ENCODE peak calls at places on chromosomes 12 and 14, in ten cellular contexts. E is kidney epithelial cell, A is HL-60, W is epithelial cell of esophagus, T is AG10803, F is IMR-90, M is GM06990, U is fibroblast of lung, C is heart right ventricle, Q is esophagus squamous epithelium. P is an unnamed sample.

GRCh38 chr12:76859621-76860020 is 19.2 kb downstream of the CSRP2 start:
- DNase-seq in C (no peak), F (no peak), E (no peak), W (no peak), T (no peak), Q (no peak), A (no peak), M (no peak), U (peak; percentile 48), P (no peak)

GRCh38 chr14:55707365-55707804 is 127.4 kb downstream of the KTN1 start:
- DNase-seq in A (peak; percentile 2), F (peak; percentile 76), W (peak; percentile 66), Q (no peak), U (peak; percentile 60), T (peak; percentile 72), E (no peak), C (no peak), M (no peak), P (no peak)

GRCh38 chr14:89674906-89675305 is 257.9 kb upstream of the FOXN3 start:
- DNase-seq in Q (no peak), W (no peak), C (no peak), E (no peak), M (no peak), F (no peak), A (no peak), T (peak; percentile 36), U (no peak), P (no peak)

GRCh38 chr12:88391556-88391955 is 188.7 kb downstream of the KITLG start:
- DNase-seq in E (peak; percentile 61), C (no peak), F (peak; percentile 88), T (peak; percentile 91), M (peak; percentile 8), W (peak; percentile 82), Q (no peak), U (peak; percentile 89), A (no peak), P (peak; percentile 30)

GRCh38 chr14:99155173-99155777 is 116.7 kb downstream of the BCL11B start:
- DNase-seq in U (peak; percentile 6), T (peak; percentile 48), W (peak; percentile 13), C (no peak), Q (no peak), A (no peak), F (no peak), E (no peak), M (no peak), P (no peak)

GRCh38 chr12:19873146-19873545 is 433.9 kb downstream of the AEBP2 start:
- DNase-seq in C (no peak), U (no peak), Q (no peak), T (peak; percentile 51), E (no peak), A (no peak), W (no peak), M (no peak), F (peak; percentile 25), P (no peak)

GRCh38 chr14:96139879-96140278 is 64.8 kb upstream of the BDKRB2 start:
- DNase-seq in W (no peak), F (peak; percentile 84), T (peak; percentile 41), U (peak; percentile 52), A (no peak), C (no peak), Q (no peak), M (no peak), E (no peak), P (no peak)

GRCh38 chr12:27220057-27220987 is 23.8 kb upstream of the STK38L start:
- DNase-seq in A (no peak), T (peak; percentile 26), Q (no peak), F (peak; percentile 28), U (peak; percentile 16), W (peak; percentile 60), E (no peak), C (no peak), M (peak; percentile 67), P (no peak)

GRCh38 chr14:53890611-53891091 is 66.0 kb downstream of the BMP4 start:
- DNase-seq in A (no peak), T (no peak), Q (no peak), M (no peak), U (peak; percentile 71), C (no peak), W (no peak), F (peak; percentile 38), E (no peak), P (no peak)

GRCh38 chr14:53893374-53893773 is 63.3 kb downstream of the BMP4 start:
- DNase-seq in W (no peak), T (no peak), F (no peak), C (no peak), A (no peak), U (no peak), E (no peak), Q (no peak), M (no peak), P (no peak)

GRCh38 chr14:53888535-53889386 is 67.9 kb downstream of the BMP4 start:
- DNase-seq in E (no peak), M (no peak), F (no peak), W (no peak), Q (no peak), A (no peak), U (no peak), C (no peak), T (no peak), P (no peak)

GRCh38 chr14:53896773-53897172 is 59.9 kb downstream of the BMP4 start:
- DNase-seq in U (no peak), C (no peak), W (no peak), A (no peak), F (peak; percentile 78), M (no peak), E (no peak), Q (no peak), T (peak; percentile 61), P (no peak)

DNA sequence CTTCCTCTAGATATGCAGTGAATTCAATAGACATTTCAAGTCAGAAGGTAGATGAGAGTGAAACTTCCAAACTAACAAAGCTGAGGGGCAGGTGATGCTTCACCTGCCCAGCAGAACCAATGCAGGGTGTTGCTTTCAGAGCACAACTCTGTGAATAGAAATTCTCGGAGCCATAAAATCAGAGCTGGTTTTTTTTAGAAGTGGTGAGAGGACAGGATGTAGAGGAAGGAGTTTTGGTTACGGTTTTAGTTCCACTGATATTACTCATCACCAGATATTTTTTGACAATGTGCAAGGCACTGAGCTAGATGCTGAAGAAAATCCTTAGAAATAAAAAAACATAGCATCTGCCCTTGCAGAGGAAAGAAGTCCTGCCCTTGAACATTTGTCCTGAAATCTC is 62.2 kb downstream of the BMP4 start:
- DNase-seq in E (no peak), U (peak; percentile 81), M (no peak), F (peak; percentile 79), T (peak; percentile 71), C (no peak), W (no peak), Q (no peak), A (no peak), P (no peak)
- H3K4me3 ChIP-seq in E (no peak overlapping the region), U (no peak overlapping the region), M (no peak overlapping the region), F (no peak overlapping the region), T (no peak overlapping the region), C (no peak overlapping the region), W (no peak overlapping the region), Q (no peak overlapping the region), A (no peak overlapping the region), P (no peak overlapping the region)

GRCh38 chr14:91061309-91061887 is 957 bp upstream of the RPS6KA5 start:
- DNase-seq in E (no peak), T (no peak), F (no peak), W (no peak), Q (no peak), M (no peak), A (no peak), U (no peak), C (no peak), P (no peak)

GRCh38 chr14:91062600-91062999 is 2.2 kb upstream of the RPS6KA5 start:
- DNase-seq in W (peak; percentile 27), F (no peak), C (no peak), U (no peak), T (no peak), M (no peak), A (no peak), E (no peak), Q (no peak), P (no peak)

GRCh38 chr14:91060472-91061308 is at the start of gene RPS6KA5:
- DNase-seq in E (peak; percentile 100), Q (peak; percentile 99), M (peak; percentile 99), U (peak; percentile 100), F (peak; percentile 100), T (peak; percentile 100), A (peak; percentile 100), W (peak; percentile 100), C (peak; percentile 100), P (peak; percentile 100)

GRCh38 chr14:91058017-91058675 is 2.3 kb downstream of the RPS6KA5 start:
- DNase-seq in U (peak; percentile 29), E (peak; percentile 43), C (no peak), W (peak; percentile 58), A (no peak), F (no peak), M (no peak), Q (no peak), T (peak; percentile 61), P (peak; percentile 66)

DNA sequence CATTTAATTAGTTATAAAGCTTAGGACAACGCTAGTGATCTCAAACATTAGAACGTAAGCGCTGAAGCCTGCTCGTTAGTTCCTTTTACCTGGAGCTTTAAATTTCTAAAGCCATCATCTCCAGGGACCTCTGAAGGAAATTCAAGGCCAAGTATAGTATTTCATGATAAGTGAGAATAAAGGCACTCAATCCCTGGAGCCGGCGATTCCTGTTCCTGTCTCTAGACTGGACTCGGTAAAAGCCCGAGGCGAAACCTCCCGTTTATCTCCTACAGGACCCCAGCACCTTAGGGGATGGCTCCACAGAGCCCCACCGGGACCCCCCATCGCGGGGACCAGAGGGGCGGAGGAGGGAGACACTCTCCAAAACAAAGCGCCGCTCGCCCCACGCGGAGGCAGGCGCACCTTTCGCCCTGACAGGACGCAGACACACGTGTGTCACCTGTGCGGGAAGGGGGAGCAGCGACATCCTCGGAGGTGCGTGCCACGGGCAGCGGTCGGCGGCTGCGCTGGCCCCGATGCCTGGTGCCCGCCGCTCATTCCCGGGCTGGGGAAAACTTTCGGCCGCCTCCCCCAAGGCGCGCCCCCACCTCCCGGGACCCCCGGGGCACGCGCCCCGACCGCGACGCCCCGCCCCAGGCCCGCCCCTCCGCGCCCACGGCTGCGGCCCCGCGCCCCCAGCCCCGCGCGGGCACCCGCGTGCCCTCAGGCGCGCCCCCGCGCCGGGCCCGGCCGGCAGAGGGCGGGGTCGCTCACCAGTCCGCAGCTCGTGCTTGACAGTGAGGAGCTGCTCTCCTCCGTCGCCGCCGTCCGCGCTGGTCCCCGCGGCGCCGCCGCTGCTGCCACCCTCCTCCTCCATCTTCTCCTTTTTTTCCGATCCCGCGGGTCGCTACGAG is 617 bp downstream of the RPS6KA5 start:
- DNase-seq in W (peak; percentile 27), E (no peak), Q (no peak), A (peak; percentile 14), T (no peak), U (no peak), C (peak; percentile 33), M (peak; percentile 57), F (no peak), P (no peak)
- TF ChIP-seq CTCF in W (no peak), E (no peak), Q (no peak), A (no peak), T (no peak), U (peak; percentile 7), C (no peak), M (no peak), F (peak; percentile 35), P (no peak)

GRCh38 chr14:92632546-92633273 is 115.7 kb downstream of the LGMN start:
- DNase-seq in E (no peak), M (no peak), Q (no peak), F (no peak), W (no peak), A (no peak), U (no peak), T (no peak), C (no peak), P (no peak)
- H3K4me3 ChIP-seq in E (no peak overlapping the region), M (no peak overlapping the region), Q (no peak overlapping the region), F (no peak overlapping the region), W (no peak overlapping the region), A (no peak overlapping the region), U (no peak overlapping the region), T (no peak overlapping the region), C (no peak overlapping the region), P (no peak overlapping the region)

GRCh38 chr12:130862161-130862560 is 9.7 kb upstream of the RAN start:
- DNase-seq in Q (no peak), C (no peak), W (no peak), U (no peak), E (no peak), F (no peak), A (no peak), T (no peak), M (no peak), P (no peak)

GRCh38 chr12:130859128-130859527 is 12.7 kb upstream of the RAN start:
- DNase-seq in A (no peak), M (no peak), W (peak; percentile 30), Q (no peak), U (no peak), F (no peak), T (no peak), E (no peak), C (no peak), P (no peak)

GRCh38 chr12:130860311-130860710 is 11.6 kb upstream of the RAN start:
- DNase-seq in E (no peak), C (no peak), U (no peak), M (no peak), A (no peak), F (no peak), Q (no peak), W (no peak), T (no peak), P (no peak)

GRCh38 chr12:130868412-130868811 is 3.5 kb upstream of the RAN start:
- DNase-seq in T (no peak), C (no peak), F (no peak), W (no peak), M (no peak), E (no peak), U (no peak), A (no peak), Q (no peak), P (no peak)

GRCh38 chr12:130863298-130863697 is 8.6 kb upstream of the RAN start:
- DNase-seq in M (no peak), F (no peak), W (peak; percentile 48), T (no peak), A (no peak), C (no peak), U (no peak), E (no peak), Q (no peak), P (no peak)
- TF ChIP-seq CTCF in M (peak; percentile 4), F (no peak), W (no peak), T (no peak), A (no peak), C (no peak), U (no peak), E (no peak), Q (no peak), P (no peak)